ENCODE peak calls at places on chromosomes 16 and 17, in four cellular contexts. One of them, this sample, is unnamed.

GRCh38 chr17:72634621-72635020 is 457.9 kb downstream of the SLC39A11 start:
- DNase-seq in fibroblast of lung: no peak
- DNase-seq in colonic mucosa: peak; percentile 75
- DNase-seq in mammary epithelial cell: peak; percentile 83
- DNase-seq in this sample: peak; percentile 30

GRCh38 chr17:62688398-62689140 is 61.1 kb downstream of the MRC2 start:
- DNase-seq in mammary epithelial cell: no peak
- DNase-seq in fibroblast of lung: no peak
- DNase-seq in colonic mucosa: no peak
- DNase-seq in this sample: no peak

GRCh38 chr17:3665834-3666233 is 2.5 kb downstream of the TAX1BP3 start:
- DNase-seq in mammary epithelial cell: no peak
- DNase-seq in fibroblast of lung: no peak
- DNase-seq in colonic mucosa: no peak
- DNase-seq in this sample: no peak

GRCh38 chr16:88886915-88887521 is 20.6 kb upstream of the PABPN1L start:
- DNase-seq in fibroblast of lung: peak; percentile 96
- DNase-seq in mammary epithelial cell: no peak
- DNase-seq in colonic mucosa: peak; percentile 60
- DNase-seq in this sample: no peak

GRCh38 chr17:43434902-43435319 is 36.1 kb downstream of the ARL4D start:
- DNase-seq in fibroblast of lung: no peak
- DNase-seq in mammary epithelial cell: peak; percentile 92
- DNase-seq in colonic mucosa: no peak
- DNase-seq in this sample: no peak

GRCh38 chr16:79598341-79599181 is 2.0 kb downstream of the MAF start:
- DNase-seq in colonic mucosa: peak; percentile 29
- DNase-seq in fibroblast of lung: peak; percentile 75
- DNase-seq in mammary epithelial cell: peak; percentile 64
- DNase-seq in this sample: peak; percentile 45

GRCh38 chr17:78146881-78147280 is 696 bp downstream of the C17orf99 start:
- DNase-seq in colonic mucosa: peak; percentile 19
- DNase-seq in mammary epithelial cell: no peak
- DNase-seq in fibroblast of lung: no peak
- DNase-seq in this sample: no peak

GRCh38 chr17:28346746-28347246 is 10.5 kb downstream of the POLDIP2 start:
- DNase-seq in fibroblast of lung: peak; percentile 80
- DNase-seq in mammary epithelial cell: no peak
- DNase-seq in colonic mucosa: no peak
- DNase-seq in this sample: no peak

GRCh38 chr16:79758615-79759346 is 158.2 kb upstream of the MAF start:
- DNase-seq in mammary epithelial cell: peak; percentile 60
- DNase-seq in colonic mucosa: no peak
- DNase-seq in fibroblast of lung: peak; percentile 57
- DNase-seq in this sample: no peak

GRCh38 chr17:40322417-40323315 is 13.7 kb downstream of the RARA start:
- DNase-seq in colonic mucosa: peak; percentile 71
- DNase-seq in mammary epithelial cell: peak; percentile 68
- DNase-seq in fibroblast of lung: peak; percentile 78
- DNase-seq in this sample: peak; percentile 98

GRCh38 chr16:27314161-27314723 is 468 bp downstream of the IL4R start:
- DNase-seq in colonic mucosa: peak; percentile 65
- DNase-seq in mammary epithelial cell: peak; percentile 95
- DNase-seq in fibroblast of lung: peak; percentile 93
- DNase-seq in this sample: peak; percentile 57

GRCh38 chr16:83606486-83607030 is 201.2 kb upstream of the HSBP1 start:
- DNase-seq in fibroblast of lung: no peak
- DNase-seq in colonic mucosa: peak; percentile 12
- DNase-seq in mammary epithelial cell: no peak
- DNase-seq in this sample: no peak

DNA sequence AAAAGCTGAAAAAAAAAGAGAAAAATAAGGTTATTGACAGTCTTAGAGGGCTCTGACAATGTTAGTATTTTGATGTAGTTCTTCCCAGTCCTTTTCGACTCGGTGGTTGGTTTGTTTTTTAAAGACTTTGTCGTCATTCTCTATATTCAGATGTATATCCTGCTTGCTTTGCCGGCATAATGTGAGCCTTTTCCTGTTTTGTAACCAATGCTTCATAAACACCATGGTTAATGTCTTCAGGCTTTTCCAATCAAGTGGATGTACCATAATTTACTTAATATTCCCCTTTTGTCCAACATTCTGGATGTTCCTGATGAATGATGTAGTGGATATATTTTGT is 45.4 kb downstream of the RAI1 start:
- DNase-seq in colonic mucosa: no peak
- DNase-seq in mammary epithelial cell: no peak
- DNase-seq in fibroblast of lung: no peak
- DNase-seq in this sample: no peak
- H3K27ac ChIP-seq in colonic mucosa: no peak overlapping the region
- H3K27ac ChIP-seq in mammary epithelial cell: no peak overlapping the region
- H3K27ac ChIP-seq in fibroblast of lung: no peak overlapping the region
- H3K27ac ChIP-seq in this sample: no peak overlapping the region

GRCh38 chr17:45271603-45272002 is 9.7 kb upstream of the SPATA32 start:
- DNase-seq in mammary epithelial cell: no peak
- DNase-seq in colonic mucosa: no peak
- DNase-seq in fibroblast of lung: no peak
- DNase-seq in this sample: no peak
- H3K36me3 ChIP-seq in mammary epithelial cell: peaks cover 56% of the 10 kb centered on the region
- H3K36me3 ChIP-seq in colonic mucosa: peaks cover 26% of the 10 kb centered on the region
- H3K36me3 ChIP-seq in fibroblast of lung: peaks cover 38% of the 10 kb centered on the region
- H3K36me3 ChIP-seq in this sample: peaks cover 72% of the 10 kb centered on the region

DNA sequence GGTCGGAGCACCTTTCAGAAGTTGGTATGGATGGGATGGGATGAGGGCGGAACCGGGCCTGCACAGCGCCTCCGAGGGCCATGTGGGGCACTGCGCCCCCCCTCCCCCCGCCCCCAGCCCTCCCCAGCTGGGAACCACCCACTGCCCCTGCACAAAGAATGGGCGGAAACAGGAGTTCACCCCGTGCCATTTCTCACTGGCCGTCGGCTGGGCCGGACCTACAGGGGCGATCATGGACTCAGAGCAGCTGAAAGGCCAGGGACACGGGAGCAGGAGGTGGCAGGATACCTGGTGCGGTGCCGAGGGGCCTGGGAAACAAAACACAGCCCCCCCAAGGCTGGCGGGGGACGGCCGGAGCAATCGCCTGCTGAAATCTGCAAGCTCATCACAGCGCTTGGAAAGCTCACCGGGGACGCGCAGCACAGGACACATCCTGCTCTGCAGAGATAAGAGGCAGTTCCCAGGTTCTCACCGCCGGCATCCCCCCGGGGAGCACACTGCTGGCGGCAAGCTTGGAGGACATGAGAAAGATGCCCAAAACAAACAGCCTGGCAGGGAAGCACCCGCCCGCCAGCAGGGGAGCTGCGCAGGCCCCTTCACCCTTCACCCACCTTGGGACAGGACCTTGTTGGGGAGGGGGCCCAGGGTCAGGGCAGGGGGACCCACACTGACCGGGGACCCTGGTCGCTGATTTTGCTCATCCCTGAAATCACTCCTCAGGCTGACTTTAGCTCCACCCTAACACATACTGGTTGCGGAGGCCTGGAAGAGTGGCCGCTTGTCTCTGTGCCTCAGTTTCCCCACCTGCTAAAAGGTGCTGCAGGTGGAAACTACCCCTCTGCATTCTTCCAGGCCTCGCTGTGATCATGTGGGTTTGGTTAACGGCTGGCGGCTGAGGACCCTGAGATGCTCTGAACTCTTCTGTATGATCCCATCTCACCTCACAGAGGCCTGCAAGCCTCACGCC is 263.9 kb downstream of the C16orf95 start:
- DNase-seq in fibroblast of lung: no peak
- DNase-seq in colonic mucosa: no peak
- DNase-seq in mammary epithelial cell: no peak
- DNase-seq in this sample: no peak
- H3K27ac ChIP-seq in fibroblast of lung: no peak overlapping the region
- H3K27ac ChIP-seq in colonic mucosa: no peak overlapping the region
- H3K27ac ChIP-seq in mammary epithelial cell: no peak overlapping the region
- H3K27ac ChIP-seq in this sample: no peak overlapping the region

DNA sequence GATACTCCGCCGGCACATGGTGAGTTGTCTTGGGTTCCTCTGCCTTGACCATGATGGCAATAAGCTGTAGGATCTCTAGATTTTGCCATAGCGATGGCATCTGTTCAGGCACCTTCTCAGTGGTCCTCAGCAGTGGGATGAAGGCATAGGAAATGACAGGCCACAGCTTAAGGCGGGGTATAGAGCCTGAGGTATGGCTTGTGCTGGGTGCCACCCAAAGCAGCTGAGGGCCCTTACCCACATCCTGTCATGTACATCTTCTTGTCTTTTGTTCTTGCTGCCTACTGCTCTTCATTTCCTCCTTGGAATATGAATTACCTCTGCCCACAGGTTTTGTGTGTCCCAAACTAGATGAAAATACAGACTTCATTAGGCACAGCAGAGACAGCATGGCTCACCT is 29.5 kb downstream of the KAT7 start:
- DNase-seq in fibroblast of lung: no peak
- DNase-seq in colonic mucosa: no peak
- DNase-seq in mammary epithelial cell: no peak
- DNase-seq in this sample: peak; percentile 79
- H3K36me3 ChIP-seq in fibroblast of lung: peaks cover 4% of the 10 kb centered on the region
- H3K36me3 ChIP-seq in colonic mucosa: peaks cover 10% of the 10 kb centered on the region
- H3K36me3 ChIP-seq in mammary epithelial cell: peaks cover 20% of the 10 kb centered on the region
- H3K36me3 ChIP-seq in this sample: peaks cover 38% of the 10 kb centered on the region

This sample was measured in CD4-positive, alpha-beta memory T cell.